ENCODE peak calls at places on chromosomes 6 and 20, in four cellular contexts. X is stimulated activated CD4-positive, alpha-beta T cell treated with anti-CD3 and anti-CD28 coated beads, Interleukin-4, amount 100 ng/mL, for 4 hours; H is left colon; B is AG10803. C is an unnamed sample.

GRCh38 chr6:39269971-39270370 is 40.7 kb upstream of the KCNK5 start:
- DNase-seq in B (no peak), X (no peak), H (no peak), C (no peak)

GRCh38 chr6:15429146-15430110 is 183.6 kb downstream of the JARID2 start:
- DNase-seq in B (peak), X (no peak), H (no peak), C (no peak)

GRCh38 chr6:100633096-100633766 is 168.5 kb upstream of the SIM1 start:
- DNase-seq in H (no peak), B (peak), X (no peak), C (no peak)

GRCh38 chr6:88953550-88954386 is 9.7 kb downstream of the RNGTT start:
- DNase-seq in X (no peak), B (no peak), H (no peak), C (no peak)

GRCh38 chr6:139926711-139927110 is 552.3 kb upstream of the CITED2 start:
- DNase-seq in B (peak), X (no peak), H (no peak), C (no peak)

GRCh38 chr6:3726421-3726820 is 25.1 kb downstream of the PXDC1 start:
- DNase-seq in B (no peak), X (no peak), H (no peak), C (no peak)

GRCh38 chr6:6942826-6943225 is 164.9 kb upstream of the RREB1 start:
- DNase-seq in H (no peak), X (no peak), B (peak), C (no peak)

GRCh38 chr6:37262446-37263026 is 4.6 kb upstream of the TMEM217 start:
- DNase-seq in X (no peak), H (no peak), B (no peak), C (no peak)

GRCh38 chr6:47197672-47198640 is 111.7 kb downstream of the TNFRSF21 start:
- DNase-seq in B (no peak), X (no peak), H (no peak), C (no peak)

GRCh38 chr6:358432-358831 is 33.1 kb upstream of the IRF4 start:
- DNase-seq in H (no peak), X (no peak), B (no peak), C (no peak)

GRCh38 chr20:8671366-8671943 is 397.4 kb upstream of the PLCB4 start:
- DNase-seq in H (no peak), B (no peak), X (no peak), C (no peak)

GRCh38 chr6:37170273-37171140 is 555 bp downstream of the PIM1 start:
- DNase-seq in H (peak), X (peak), B (peak), C (peak)

GRCh38 chr20:19785173-19785799 is 27.2 kb downstream of the RIN2 start:
- DNase-seq in B (peak), H (no peak), X (no peak), C (no peak)

GRCh38 chr20:675453-676314 is at the start of gene SCRT2:
- DNase-seq in B (peak), X (peak), H (peak), C (peak)

GRCh38 chr6:3283641-3284435 is 25.1 kb downstream of the PSMG4 start:
- DNase-seq in H (peak), B (no peak), X (no peak), C (no peak)

GRCh38 chr6:93972791-93973190 is 553.4 kb upstream of the EPHA7 start:
- DNase-seq in B (no peak), H (no peak), X (no peak), C (no peak)

GRCh38 chr6:9646346-9647042 is 768.4 kb downstream of the TFAP2A start:
- DNase-seq in B (peak), X (no peak), H (no peak), C (no peak)

GRCh38 chr6:158648682-158649131 is 1.1 kb upstream of the SYTL3 start:
- DNase-seq in H (peak), B (peak), X (no peak), C (no peak)